ENCODE peak calls at places on chromosomes 13 and 19, in five cellular contexts. One of them, this sample, is unnamed.

GRCh38 chr13:48431431-48431830 is 18.5 kb upstream of the LPAR6 start:
- DNase-seq in NCI-H748 treated with DMSO at 0.1 percent for 48 hours: no peak
- DNase-seq in fibroblast of pulmonary artery: no peak
- DNase-seq in BJ: no peak
- DNase-seq in tibial artery: no peak
- DNase-seq in this sample: no peak

GRCh38 chr19:46529622-46530451 is 34.2 kb upstream of the PNMA8B start:
- DNase-seq in tibial artery: peak; percentile 61
- DNase-seq in fibroblast of pulmonary artery: peak; percentile 73
- DNase-seq in NCI-H748 treated with DMSO at 0.1 percent for 48 hours: peak; percentile 64
- DNase-seq in BJ: no peak
- DNase-seq in this sample: peak; percentile 74

GRCh38 chr13:61128850-61129645 is 286.6 kb downstream of the PCDH20 start:
- DNase-seq in BJ: no peak
- DNase-seq in fibroblast of pulmonary artery: no peak
- DNase-seq in tibial artery: no peak
- DNase-seq in NCI-H748 treated with DMSO at 0.1 percent for 48 hours: peak; percentile 63
- DNase-seq in this sample: no peak

GRCh38 chr13:95083758-95084157 is 217.5 kb downstream of the ABCC4 start:
- DNase-seq in fibroblast of pulmonary artery: peak; percentile 70
- DNase-seq in NCI-H748 treated with DMSO at 0.1 percent for 48 hours: no peak
- DNase-seq in BJ: peak; percentile 40
- DNase-seq in tibial artery: no peak
- DNase-seq in this sample: no peak

GRCh38 chr13:98386632-98387031 is 190.3 kb downstream of the STK24 start:
- DNase-seq in BJ: no peak
- DNase-seq in fibroblast of pulmonary artery: no peak
- DNase-seq in tibial artery: no peak
- DNase-seq in NCI-H748 treated with DMSO at 0.1 percent for 48 hours: peak; percentile 98
- DNase-seq in this sample: no peak

GRCh38 chr13:75876371-75877050 is 240.4 kb downstream of the LMO7 start:
- DNase-seq in tibial artery: peak; percentile 60
- DNase-seq in BJ: no peak
- DNase-seq in fibroblast of pulmonary artery: peak; percentile 82
- DNase-seq in NCI-H748 treated with DMSO at 0.1 percent for 48 hours: peak; percentile 73
- DNase-seq in this sample: peak; percentile 74

GRCh38 chr13:46403851-46404731 is 17.0 kb upstream of the RUBCNL start:
- DNase-seq in tibial artery: no peak
- DNase-seq in NCI-H748 treated with DMSO at 0.1 percent for 48 hours: no peak
- DNase-seq in BJ: no peak
- DNase-seq in fibroblast of pulmonary artery: no peak
- DNase-seq in this sample: no peak

GRCh38 chr13:41139296-41139966 is 6.8 kb upstream of the KBTBD6 start:
- DNase-seq in BJ: peak; percentile 40
- DNase-seq in NCI-H748 treated with DMSO at 0.1 percent for 48 hours: no peak
- DNase-seq in tibial artery: no peak
- DNase-seq in fibroblast of pulmonary artery: no peak
- DNase-seq in this sample: no peak

GRCh38 chr13:40470665-40471064 is 195.8 kb downstream of the FOXO1 start:
- DNase-seq in tibial artery: peak; percentile 72
- DNase-seq in BJ: no peak
- DNase-seq in fibroblast of pulmonary artery: peak; percentile 62
- DNase-seq in NCI-H748 treated with DMSO at 0.1 percent for 48 hours: no peak
- DNase-seq in this sample: peak; percentile 77

GRCh38 chr19:58538257-58539168 is 5.4 kb upstream of the TRIM28 start:
- DNase-seq in fibroblast of pulmonary artery: peak; percentile 42
- DNase-seq in tibial artery: no peak
- DNase-seq in BJ: no peak
- DNase-seq in NCI-H748 treated with DMSO at 0.1 percent for 48 hours: peak; percentile 88
- DNase-seq in this sample: no peak

GRCh38 chr19:18274303-18274775 is at the start of gene IQCN:
- DNase-seq in NCI-H748 treated with DMSO at 0.1 percent for 48 hours: no peak
- DNase-seq in fibroblast of pulmonary artery: peak; percentile 36
- DNase-seq in tibial artery: peak; percentile 39
- DNase-seq in BJ: no peak
- DNase-seq in this sample: peak; percentile 77

GRCh38 chr13:110520431-110521295 is 40.9 kb downstream of the RAB20 start:
- DNase-seq in NCI-H748 treated with DMSO at 0.1 percent for 48 hours: no peak
- DNase-seq in tibial artery: peak; percentile 92
- DNase-seq in BJ: no peak
- DNase-seq in fibroblast of pulmonary artery: peak; percentile 85
- DNase-seq in this sample: peak; percentile 95

GRCh38 chr19:33366917-33367316 is 6.6 kb upstream of the CEBPG start:
- DNase-seq in BJ: no peak
- DNase-seq in fibroblast of pulmonary artery: no peak
- DNase-seq in NCI-H748 treated with DMSO at 0.1 percent for 48 hours: no peak
- DNase-seq in tibial artery: no peak
- DNase-seq in this sample: no peak

GRCh38 chr13:80239571-80240255 is 101.2 kb downstream of the SPRY2 start:
- DNase-seq in NCI-H748 treated with DMSO at 0.1 percent for 48 hours: no peak
- DNase-seq in tibial artery: no peak
- DNase-seq in BJ: no peak
- DNase-seq in fibroblast of pulmonary artery: no peak
- DNase-seq in this sample: no peak

GRCh38 chr19:5623397-5624153 is 692 bp downstream of the SAFB start:
- DNase-seq in fibroblast of pulmonary artery: no peak
- DNase-seq in NCI-H748 treated with DMSO at 0.1 percent for 48 hours: no peak
- DNase-seq in BJ: no peak
- DNase-seq in tibial artery: no peak
- DNase-seq in this sample: no peak

GRCh38 chr13:44921931-44922758 is 67.1 kb downstream of the NUFIP1 start:
- DNase-seq in BJ: peak; percentile 81
- DNase-seq in tibial artery: peak; percentile 81
- DNase-seq in NCI-H748 treated with DMSO at 0.1 percent for 48 hours: no peak
- DNase-seq in fibroblast of pulmonary artery: peak; percentile 94
- DNase-seq in this sample: peak; percentile 85

GRCh38 chr13:94154362-94154761 is 325.1 kb downstream of the DCT start:
- DNase-seq in NCI-H748 treated with DMSO at 0.1 percent for 48 hours: no peak
- DNase-seq in tibial artery: peak; percentile 65
- DNase-seq in fibroblast of pulmonary artery: peak; percentile 56
- DNase-seq in BJ: peak; percentile 6
- DNase-seq in this sample: no peak

GRCh38 chr13:60727140-60727539 is 330.1 kb downstream of the TDRD3 start:
- DNase-seq in fibroblast of pulmonary artery: no peak
- DNase-seq in NCI-H748 treated with DMSO at 0.1 percent for 48 hours: no peak
- DNase-seq in tibial artery: no peak
- DNase-seq in BJ: no peak
- DNase-seq in this sample: no peak

GRCh38 chr13:78806457-78806856 is 147.5 kb upstream of the OBI1 start:
- DNase-seq in tibial artery: no peak
- DNase-seq in BJ: no peak
- DNase-seq in NCI-H748 treated with DMSO at 0.1 percent for 48 hours: no peak
- DNase-seq in fibroblast of pulmonary artery: no peak
- DNase-seq in this sample: no peak

GRCh38 chr19:48319647-48320537 is 5.5 kb upstream of the EMP3 start:
- DNase-seq in tibial artery: peak; percentile 85
- DNase-seq in BJ: no peak
- DNase-seq in fibroblast of pulmonary artery: peak; percentile 87
- DNase-seq in NCI-H748 treated with DMSO at 0.1 percent for 48 hours: peak; percentile 79
- DNase-seq in this sample: peak; percentile 80

GRCh38 chr13:27186295-27186694 is 14.7 kb upstream of the USP12 start:
- DNase-seq in BJ: no peak
- DNase-seq in tibial artery: no peak
- DNase-seq in NCI-H748 treated with DMSO at 0.1 percent for 48 hours: no peak
- DNase-seq in fibroblast of pulmonary artery: no peak
- DNase-seq in this sample: no peak

GRCh38 chr13:31046711-31047279 is 114.3 kb downstream of the TEX26 start:
- DNase-seq in tibial artery: no peak
- DNase-seq in BJ: no peak
- DNase-seq in fibroblast of pulmonary artery: peak; percentile 64
- DNase-seq in NCI-H748 treated with DMSO at 0.1 percent for 48 hours: peak; percentile 100
- DNase-seq in this sample: no peak

GRCh38 chr19:38057954-38058690 is 151.1 kb downstream of the SIPA1L3 start:
- DNase-seq in fibroblast of pulmonary artery: no peak
- DNase-seq in tibial artery: no peak
- DNase-seq in NCI-H748 treated with DMSO at 0.1 percent for 48 hours: peak; percentile 93
- DNase-seq in BJ: no peak
- DNase-seq in this sample: no peak

GRCh38 chr19:55689366-55690108 is 14.5 kb downstream of the EPN1 start:
- DNase-seq in BJ: no peak
- DNase-seq in fibroblast of pulmonary artery: no peak
- DNase-seq in NCI-H748 treated with DMSO at 0.1 percent for 48 hours: no peak
- DNase-seq in tibial artery: no peak
- DNase-seq in this sample: no peak

GRCh38 chr19:18282788-18283141 is 1.3 kb upstream of the JUND start:
- DNase-seq in tibial artery: no peak
- DNase-seq in fibroblast of pulmonary artery: no peak
- DNase-seq in BJ: no peak
- DNase-seq in NCI-H748 treated with DMSO at 0.1 percent for 48 hours: no peak
- DNase-seq in this sample: no peak

GRCh38 chr19:494171-495046 is 1.9 kb upstream of the MADCAM1 start:
- DNase-seq in NCI-H748 treated with DMSO at 0.1 percent for 48 hours: no peak
- DNase-seq in fibroblast of pulmonary artery: no peak
- DNase-seq in BJ: no peak
- DNase-seq in tibial artery: no peak
- DNase-seq in this sample: no peak

GRCh38 chr13:42101821-42102580 is 53.6 kb downstream of the DGKH start:
- DNase-seq in NCI-H748 treated with DMSO at 0.1 percent for 48 hours: no peak
- DNase-seq in tibial artery: no peak
- DNase-seq in BJ: no peak
- DNase-seq in fibroblast of pulmonary artery: peak; percentile 45
- DNase-seq in this sample: no peak

GRCh38 chr13:21663197-21663596 is 7.7 kb upstream of the FGF9 start:
- DNase-seq in tibial artery: no peak
- DNase-seq in BJ: no peak
- DNase-seq in NCI-H748 treated with DMSO at 0.1 percent for 48 hours: no peak
- DNase-seq in fibroblast of pulmonary artery: no peak
- DNase-seq in this sample: no peak